ENCODE peak calls at places on chromosomes 13 and 19, in six cellular contexts. R is PC-3; L is NCI-H2171; V is AG08396; N is thoracic aorta; H is activated T-helper 9 cell treated with anti-CD3 and anti-CD28 coated beads, Interleukin-2, amount 50 U/mL, for 16 hours. C is an unnamed sample.

GRCh38 chr19:7219056-7219455 is 75.2 kb downstream of the INSR start:
- DNase-seq in R (no peak), L (no peak), V (no peak), N (no peak), H (no peak), C (no peak)

GRCh38 chr19:46392837-46393236 is 20.5 kb downstream of the CCDC8 start:
- DNase-seq in R (no peak), L (no peak), V (no peak), N (no peak), H (no peak), C (no peak)

GRCh38 chr13:30792257-30793000 is 57.1 kb downstream of the ALOX5AP start:
- DNase-seq in R (peak; percentile 91), L (no peak), V (peak; percentile 92), N (peak; percentile 38), H (no peak), C (no peak)

GRCh38 chr19:41000310-41000737 is 9.2 kb downstream of the CYP2B6 start:
- DNase-seq in R (peak; percentile 92), L (no peak), V (no peak), N (no peak), H (no peak), C (no peak)

GRCh38 chr13:46402178-46402577 is 15.1 kb upstream of the RUBCNL start:
- DNase-seq in R (no peak), L (no peak), V (no peak), N (no peak), H (no peak), C (no peak)

GRCh38 chr19:48121909-48122371 is 11.3 kb upstream of the PLA2G4C start:
- DNase-seq in R (peak; percentile 65), L (no peak), V (no peak), N (no peak), H (no peak), C (no peak)

GRCh38 chr13:92963029-92963428 is 263.6 kb upstream of the GPC6 start:
- DNase-seq in R (peak; percentile 24), L (no peak), V (no peak), N (no peak), H (no peak), C (no peak)

GRCh38 chr13:71797487-71797886 is 69.5 kb downstream of the DACH1 start:
- DNase-seq in R (no peak), L (peak; percentile 88), V (no peak), N (no peak), H (no peak), C (no peak)

GRCh38 chr19:56692496-56692895 is 20.9 kb upstream of the ZNF835 start:
- DNase-seq in R (no peak), L (no peak), V (no peak), N (no peak), H (no peak), C (no peak)

GRCh38 chr13:100301418-100301817 is 212.5 kb downstream of the PCCA start:
- DNase-seq in R (no peak), L (peak; percentile 70), V (no peak), N (no peak), H (no peak), C (no peak)

GRCh38 chr13:109288151-109288709 is 498.2 kb downstream of the IRS2 start:
- DNase-seq in R (no peak), L (no peak), V (no peak), N (no peak), H (no peak), C (no peak)

GRCh38 chr19:14525729-14526128 is 3.7 kb upstream of the TECR start:
- DNase-seq in R (no peak), L (no peak), V (no peak), N (no peak), H (no peak), C (no peak)

GRCh38 chr13:29464105-29464679 is 131.3 kb downstream of the SLC7A1 start:
- DNase-seq in R (no peak), L (no peak), V (no peak), N (no peak), H (no peak), C (no peak)

GRCh38 chr13:30766957-30767603 is 31.7 kb downstream of the ALOX5AP start:
- DNase-seq in R (no peak), L (no peak), V (no peak), N (no peak), H (no peak), C (peak; percentile 67)

GRCh38 chr13:110713642-110713952 is at the start of gene ING1:
- DNase-seq in R (no peak), L (no peak), V (no peak), N (no peak), H (no peak), C (no peak)

GRCh38 chr19:7789447-7789846 is 26.4 kb downstream of the CLEC4M start:
- DNase-seq in R (no peak), L (peak; percentile 77), V (no peak), N (no peak), H (no peak), C (no peak)